ENCODE peak calls at places on chromosomes 4 and X, in five cellular contexts. One of them, this sample, is unnamed.

GRCh38 chr4:94650690-94651089 is 107.1 kb upstream of the BMPR1B start:
- DNase-seq in breast epithelium: no peak
- DNase-seq in NCI-H1105: no peak
- DNase-seq in NAMALWA: no peak
- DNase-seq in OCI-LY7: no peak
- DNase-seq in this sample: no peak

GRCh38 chr4:54661686-54662085 is 3.9 kb downstream of the KIT start:
- DNase-seq in breast epithelium: no peak
- DNase-seq in NCI-H1105: no peak
- DNase-seq in NAMALWA: no peak
- DNase-seq in OCI-LY7: no peak
- DNase-seq in this sample: no peak

GRCh38 chr4:71545168-71545567 is 206.3 kb downstream of the SLC4A4 start:
- DNase-seq in breast epithelium: no peak
- DNase-seq in NCI-H1105: no peak
- DNase-seq in NAMALWA: no peak
- DNase-seq in OCI-LY7: no peak
- DNase-seq in this sample: peak

GRCh38 chr4:40255722-40256281 is 59.0 kb downstream of the RHOH start:
- DNase-seq in breast epithelium: no peak
- DNase-seq in NCI-H1105: no peak
- DNase-seq in NAMALWA: no peak
- DNase-seq in OCI-LY7: no peak
- DNase-seq in this sample: no peak

GRCh38 chr4:182807346-182807745 is 109.8 kb downstream of the DCTD start:
- DNase-seq in breast epithelium: no peak
- DNase-seq in NCI-H1105: no peak
- DNase-seq in NAMALWA: no peak
- DNase-seq in OCI-LY7: no peak
- DNase-seq in this sample: no peak

GRCh38 chr4:152039085-152039484 is 278.3 kb upstream of the GATB start:
- DNase-seq in breast epithelium: no peak
- DNase-seq in NCI-H1105: no peak
- DNase-seq in NAMALWA: no peak
- DNase-seq in OCI-LY7: no peak
- DNase-seq in this sample: no peak

GRCh38 chr4:107363137-107363536 is 327.0 kb upstream of the DKK2 start:
- DNase-seq in breast epithelium: no peak
- DNase-seq in NCI-H1105: no peak
- DNase-seq in NAMALWA: no peak
- DNase-seq in OCI-LY7: no peak
- DNase-seq in this sample: no peak

GRCh38 chr4:76623217-76624060 is 188.4 kb downstream of the SHROOM3 start:
- DNase-seq in breast epithelium: no peak
- DNase-seq in NCI-H1105: no peak
- DNase-seq in NAMALWA: no peak
- DNase-seq in OCI-LY7: no peak
- DNase-seq in this sample: no peak

GRCh38 chr4:188841523-188841922 is 702.3 kb downstream of the TRIML1 start:
- DNase-seq in breast epithelium: no peak
- DNase-seq in NCI-H1105: no peak
- DNase-seq in NAMALWA: no peak
- DNase-seq in OCI-LY7: no peak
- DNase-seq in this sample: no peak

GRCh38 chrX:66021758-66022741 is 17.8 kb downstream of the VSIG4 start:
- DNase-seq in breast epithelium: no peak
- DNase-seq in NCI-H1105: no peak
- DNase-seq in NAMALWA: no peak
- DNase-seq in OCI-LY7: no peak
- DNase-seq in this sample: no peak

GRCh38 chr4:22356996-22357596 is 158.8 kb downstream of the ADGRA3 start:
- DNase-seq in breast epithelium: no peak
- DNase-seq in NCI-H1105: peak
- DNase-seq in NAMALWA: peak
- DNase-seq in OCI-LY7: no peak
- DNase-seq in this sample: peak

GRCh38 chrX:108070891-108071290 is 20.5 kb downstream of the PSMD10 start:
- DNase-seq in breast epithelium: no peak
- DNase-seq in NCI-H1105: no peak
- DNase-seq in NAMALWA: no peak
- DNase-seq in OCI-LY7: no peak
- DNase-seq in this sample: no peak

GRCh38 chrX:15820106-15821073 is 30.1 kb downstream of the ZRSR2 start:
- DNase-seq in breast epithelium: no peak
- DNase-seq in NCI-H1105: no peak
- DNase-seq in NAMALWA: no peak
- DNase-seq in OCI-LY7: no peak
- DNase-seq in this sample: no peak

GRCh38 chr4:102883278-102883677 is 14.5 kb downstream of the CISD2 start:
- DNase-seq in breast epithelium: no peak
- DNase-seq in NCI-H1105: no peak
- DNase-seq in NAMALWA: no peak
- DNase-seq in OCI-LY7: no peak
- DNase-seq in this sample: no peak

GRCh38 chr4:140187316-140187695 is 33.3 kb upstream of the MAML3 start:
- DNase-seq in breast epithelium: no peak
- DNase-seq in NCI-H1105: no peak
- DNase-seq in NAMALWA: no peak
- DNase-seq in OCI-LY7: no peak
- DNase-seq in this sample: no peak

GRCh38 chrX:103727115-103727514 is 16.4 kb downstream of the TMEM31 start:
- DNase-seq in breast epithelium: no peak
- DNase-seq in NCI-H1105: no peak
- DNase-seq in NAMALWA: no peak
- DNase-seq in OCI-LY7: no peak
- DNase-seq in this sample: peak

GRCh38 chrX:28625223-28625622 is 38.0 kb downstream of the IL1RAPL1 start:
- DNase-seq in breast epithelium: no peak
- DNase-seq in NCI-H1105: no peak
- DNase-seq in NAMALWA: no peak
- DNase-seq in OCI-LY7: no peak
- DNase-seq in this sample: no peak

GRCh38 chr4:145565328-145565727 is 53.9 kb upstream of the MMAA start:
- DNase-seq in breast epithelium: no peak
- DNase-seq in NCI-H1105: no peak
- DNase-seq in NAMALWA: no peak
- DNase-seq in OCI-LY7: no peak
- DNase-seq in this sample: no peak

GRCh38 chr4:80014531-80014930 is 58.5 kb downstream of the ANTXR2 start:
- DNase-seq in breast epithelium: no peak
- DNase-seq in NCI-H1105: no peak
- DNase-seq in NAMALWA: no peak
- DNase-seq in OCI-LY7: no peak
- DNase-seq in this sample: no peak

GRCh38 chr4:6179362-6179761 is 21.0 kb downstream of the JAKMIP1 start:
- DNase-seq in breast epithelium: no peak
- DNase-seq in NCI-H1105: no peak
- DNase-seq in NAMALWA: no peak
- DNase-seq in OCI-LY7: no peak
- DNase-seq in this sample: no peak

GRCh38 chrX:55624403-55624802 is 1.2 kb downstream of the FOXR2 start:
- DNase-seq in breast epithelium: no peak
- DNase-seq in NCI-H1105: no peak
- DNase-seq in NAMALWA: no peak
- DNase-seq in OCI-LY7: no peak
- DNase-seq in this sample: no peak

GRCh38 chr4:42104521-42104920 is 47.9 kb downstream of the BEND4 start:
- DNase-seq in breast epithelium: no peak
- DNase-seq in NCI-H1105: no peak
- DNase-seq in NAMALWA: no peak
- DNase-seq in OCI-LY7: no peak
- DNase-seq in this sample: no peak

GRCh38 chr4:11805837-11806236 is 377.1 kb upstream of the HS3ST1 start:
- DNase-seq in breast epithelium: no peak
- DNase-seq in NCI-H1105: no peak
- DNase-seq in NAMALWA: peak
- DNase-seq in OCI-LY7: peak
- DNase-seq in this sample: no peak

GRCh38 chrX:9662148-9662547 is 103.5 kb downstream of the GPR143 start:
- DNase-seq in breast epithelium: no peak
- DNase-seq in NCI-H1105: no peak
- DNase-seq in NAMALWA: no peak
- DNase-seq in OCI-LY7: no peak
- DNase-seq in this sample: no peak

GRCh38 chr4:74181225-74181624 is 23.3 kb downstream of the MTHFD2L start:
- DNase-seq in breast epithelium: no peak
- DNase-seq in NCI-H1105: no peak
- DNase-seq in NAMALWA: no peak
- DNase-seq in OCI-LY7: no peak
- DNase-seq in this sample: no peak

GRCh38 chr4:5463361-5463760 is 245.0 kb downstream of the EVC2 start:
- DNase-seq in breast epithelium: no peak
- DNase-seq in NCI-H1105: no peak
- DNase-seq in NAMALWA: no peak
- DNase-seq in OCI-LY7: no peak
- DNase-seq in this sample: no peak

GRCh38 chr4:189081831-189082230 is 858.8 kb upstream of the FRG1 start:
- DNase-seq in breast epithelium: no peak
- DNase-seq in NCI-H1105: no peak
- DNase-seq in NAMALWA: no peak
- DNase-seq in OCI-LY7: no peak
- DNase-seq in this sample: no peak

GRCh38 chr4:87066403-87067119 is 131.8 kb downstream of the AFF1 start:
- DNase-seq in breast epithelium: no peak
- DNase-seq in NCI-H1105: no peak
- DNase-seq in NAMALWA: no peak
- DNase-seq in OCI-LY7: no peak
- DNase-seq in this sample: no peak

GRCh38 chrX:40085086-40085551 is 12.6 kb downstream of the BCOR start:
- DNase-seq in breast epithelium: no peak
- DNase-seq in NCI-H1105: no peak
- DNase-seq in NAMALWA: no peak
- DNase-seq in OCI-LY7: no peak
- DNase-seq in this sample: no peak